ENCODE peak calls at places on chromosome 14, in six cellular contexts. U is GM23248, B is neural progenitor cell, V is astrocyte, I is PC-3, F is K562. C is an unnamed sample.

GRCh38 chr14:76640923-76641395 is 120.3 kb upstream of the VASH1 start:
- DNase-seq in I (no peak), U (no peak), B (no peak), F (no peak), V (no peak), C (no peak)

GRCh38 chr14:103927566-103927965 is 690 bp upstream of the TDRD9 start:
- DNase-seq in V (no peak), U (no peak), I (no peak), B (no peak), F (no peak), C (no peak)

GRCh38 chr14:99566009-99566389 is 38.0 kb downstream of the CCDC85C start:
- DNase-seq in F (no peak), U (no peak), I (peak), V (no peak), B (no peak), C (no peak)

GRCh38 chr14:93133476-93133875 is 17.8 kb upstream of the ITPK1 start:
- DNase-seq in F (no peak), I (peak), V (no peak), U (peak), B (no peak), C (peak)

GRCh38 chr14:81594012-81594411 is 60.4 kb upstream of the SEL1L start:
- DNase-seq in I (no peak), U (no peak), B (peak), V (no peak), F (no peak), C (peak)

GRCh38 chr14:23056257-23056955 is 914 bp downstream of the CDH24 start:
- DNase-seq in I (peak), B (peak), U (peak), V (peak), F (peak), C (peak)

GRCh38 chr14:21419528-21419927 is 35.7 kb upstream of the SUPT16H start:
- DNase-seq in U (no peak), B (no peak), I (no peak), F (no peak), V (no peak), C (no peak)

GRCh38 chr14:84323963-84324362 is 1206.0 kb upstream of the FLRT2 start:
- DNase-seq in F (no peak), I (peak), U (no peak), B (no peak), V (peak), C (no peak)

GRCh38 chr14:52021971-52022600 is 32.7 kb downstream of the RTRAF start:
- DNase-seq in U (no peak), B (no peak), V (no peak), F (no peak), I (no peak), C (no peak)

GRCh38 chr14:87153391-87153790 is 839.6 kb downstream of the GALC start:
- DNase-seq in F (no peak), B (no peak), I (no peak), U (no peak), V (peak), C (no peak)

GRCh38 chr14:32908487-32909084 is 30.1 kb upstream of the NPAS3 start:
- DNase-seq in B (no peak), U (peak), F (no peak), I (peak), V (no peak), C (no peak)

GRCh38 chr14:88986146-88986841 is 161.8 kb downstream of the TTC8 start:
- DNase-seq in V (peak), F (no peak), B (no peak), I (peak), U (peak), C (peak)

GRCh38 chr14:95918466-95918865 is 41.8 kb downstream of the TUNAR start:
- DNase-seq in F (no peak), I (peak), B (peak), U (no peak), V (no peak), C (peak)

GRCh38 chr14:67999290-67999689 is 179.7 kb downstream of the RAD51B start:
- DNase-seq in F (no peak), U (peak), I (peak), B (no peak), V (peak), C (no peak)

GRCh38 chr14:70882771-70883492 is 24.3 kb upstream of the PCNX1 start:
- DNase-seq in I (peak), B (no peak), U (peak), F (no peak), V (peak), C (no peak)

GRCh38 chr14:87217023-87217422 is 776.0 kb downstream of the GALC start:
- DNase-seq in I (no peak), V (no peak), F (no peak), B (no peak), U (no peak), C (peak)

GRCh38 chr14:22358726-22359125 is 230.3 kb downstream of the DAD1 start:
- DNase-seq in U (no peak), I (no peak), B (no peak), F (no peak), V (no peak), C (no peak)

GRCh38 chr14:20194101-20194500 is 3.4 kb downstream of the OR11G2 start:
- DNase-seq in F (no peak), B (no peak), I (no peak), V (no peak), U (no peak), C (no peak)

GRCh38 chr14:59015482-59015881 is 173.0 kb upstream of the DAAM1 start:
- DNase-seq in F (no peak), B (no peak), V (no peak), U (no peak), I (no peak), C (no peak)

GRCh38 chr14:74586681-74587362 is 25.2 kb downstream of the LTBP2 start:
- DNase-seq in B (no peak), I (no peak), F (no peak), V (no peak), U (no peak), C (no peak)

GRCh38 chr14:105420141-105420975 is 731 bp downstream of the MTA1 start:
- DNase-seq in I (no peak), V (no peak), B (no peak), U (no peak), F (peak), C (no peak)

GRCh38 chr14:88625671-88626070 is 62.8 kb downstream of the ZC3H14 start:
- DNase-seq in F (no peak), V (no peak), B (no peak), I (no peak), U (no peak), C (no peak)

GRCh38 chr14:51014625-51015024 is 70.3 kb upstream of the PYGL start:
- DNase-seq in B (no peak), V (no peak), F (no peak), I (peak), U (peak), C (no peak)

GRCh38 chr14:51716610-51717009 is 64.9 kb downstream of the FRMD6 start:
- DNase-seq in I (peak), B (no peak), U (peak), F (no peak), V (peak), C (no peak)

GRCh38 chr14:104442107-104442551 is 137.4 kb upstream of the C14orf180 start:
- DNase-seq in U (no peak), V (no peak), I (no peak), B (no peak), F (no peak), C (no peak)

GRCh38 chr14:21748869-21749303 is 75.3 kb upstream of the OR4E1 start:
- DNase-seq in F (peak), B (peak), V (no peak), I (peak), U (peak), C (peak)

GRCh38 chr14:40119321-40119720 is 687.1 kb upstream of the FBXO33 start:
- DNase-seq in B (no peak), U (peak), F (no peak), I (peak), V (peak), C (no peak)

GRCh38 chr14:61153914-61154545 is 127.1 kb downstream of the TMEM30B start:
- DNase-seq in V (no peak), B (peak), I (no peak), U (no peak), F (no peak), C (no peak)
- H3K4me2 ChIP-seq in V (peak), B (peak), I (no peak), U (no peak), F (no peak), C (no peak)

GRCh38 chr14:60655898-60656754 is 6.8 kb upstream of the SIX1 start:
- DNase-seq in F (no peak), B (peak), V (no peak), I (no peak), U (no peak), C (no peak)
- TF ChIP-seq EZH2 in F (no peak), B (peak), V (no peak), I (no peak), U (no peak), C (peak)

DNA sequence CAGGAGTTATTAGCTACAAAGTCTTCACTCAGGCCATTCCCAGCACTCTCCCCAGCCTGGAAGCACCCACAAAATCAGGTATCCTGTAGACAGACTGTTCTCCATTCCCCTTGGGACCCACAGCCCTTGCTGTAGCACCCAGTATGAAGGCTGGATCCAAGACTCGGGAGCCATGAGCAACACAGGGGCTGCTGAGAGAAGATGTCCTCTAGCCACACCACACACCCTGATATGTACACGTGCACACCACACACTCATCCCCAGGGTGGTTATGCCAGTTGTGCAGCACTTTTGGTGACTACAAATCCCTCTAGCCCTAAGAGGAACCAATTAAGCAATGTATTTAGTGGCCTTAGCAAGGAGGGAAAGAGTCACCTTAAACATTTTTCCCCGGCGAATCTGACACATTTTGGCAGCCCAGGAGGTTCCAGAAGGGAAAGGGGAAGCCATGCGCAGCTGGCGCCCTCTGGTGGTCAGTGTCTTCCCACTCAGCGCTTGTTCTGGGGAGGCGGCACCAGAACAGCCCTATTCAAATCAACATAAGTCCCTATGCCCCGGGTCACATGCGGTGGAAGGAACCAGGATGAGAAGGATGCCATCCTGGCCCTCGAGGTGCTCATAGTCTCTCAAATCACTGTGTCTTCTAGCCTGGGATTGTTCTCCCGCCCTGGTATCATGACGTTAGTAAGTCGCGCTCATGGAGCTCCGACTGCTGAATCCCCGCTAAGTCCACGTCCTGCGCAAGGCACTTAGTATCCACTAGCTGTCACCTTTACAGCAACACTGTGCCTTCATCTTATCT is 96.9 kb downstream of the GCH1 start:
- DNase-seq in B (peak), F (peak), V (peak), U (peak), I (peak), C (peak)
- H3K4me2 ChIP-seq in B (peak), F (peak), V (peak), U (peak), I (peak), C (peak)

GRCh38 chr14:36505892-36506731 is 13.9 kb downstream of the NKX2-1 start:
- DNase-seq in I (no peak), U (no peak), F (no peak), B (peak), V (no peak), C (no peak)

GRCh38 chr14:36503771-36504741 is 16.0 kb downstream of the NKX2-1 start:
- DNase-seq in V (no peak), I (no peak), U (no peak), B (peak), F (no peak), C (peak)

GRCh38 chr14:36505193-36505815 is 14.7 kb downstream of the NKX2-1 start:
- DNase-seq in I (no peak), F (no peak), V (no peak), B (peak), U (no peak), C (peak)

GRCh38 chr14:36502558-36503508 is 17.2 kb downstream of the NKX2-1 start:
- DNase-seq in F (no peak), B (no peak), U (no peak), I (no peak), V (no peak), C (no peak)

GRCh38 chr14:36504805-36505192 is 15.2 kb downstream of the NKX2-1 start:
- DNase-seq in F (no peak), I (no peak), V (no peak), B (peak), U (no peak), C (no peak)
- TF ChIP-seq EZH2 in F (no peak), I (no peak), V (no peak), B (no peak), U (no peak), C (no peak)

GRCh38 chr14:102760485-102761193 is 16.6 kb upstream of the TRAF3 start:
- DNase-seq in V (no peak), U (no peak), I (no peak), F (no peak), B (no peak), C (no peak)
- H3K4me2 ChIP-seq in V (no peak), U (no peak), I (no peak), F (no peak), B (no peak), C (no peak)

DNA sequence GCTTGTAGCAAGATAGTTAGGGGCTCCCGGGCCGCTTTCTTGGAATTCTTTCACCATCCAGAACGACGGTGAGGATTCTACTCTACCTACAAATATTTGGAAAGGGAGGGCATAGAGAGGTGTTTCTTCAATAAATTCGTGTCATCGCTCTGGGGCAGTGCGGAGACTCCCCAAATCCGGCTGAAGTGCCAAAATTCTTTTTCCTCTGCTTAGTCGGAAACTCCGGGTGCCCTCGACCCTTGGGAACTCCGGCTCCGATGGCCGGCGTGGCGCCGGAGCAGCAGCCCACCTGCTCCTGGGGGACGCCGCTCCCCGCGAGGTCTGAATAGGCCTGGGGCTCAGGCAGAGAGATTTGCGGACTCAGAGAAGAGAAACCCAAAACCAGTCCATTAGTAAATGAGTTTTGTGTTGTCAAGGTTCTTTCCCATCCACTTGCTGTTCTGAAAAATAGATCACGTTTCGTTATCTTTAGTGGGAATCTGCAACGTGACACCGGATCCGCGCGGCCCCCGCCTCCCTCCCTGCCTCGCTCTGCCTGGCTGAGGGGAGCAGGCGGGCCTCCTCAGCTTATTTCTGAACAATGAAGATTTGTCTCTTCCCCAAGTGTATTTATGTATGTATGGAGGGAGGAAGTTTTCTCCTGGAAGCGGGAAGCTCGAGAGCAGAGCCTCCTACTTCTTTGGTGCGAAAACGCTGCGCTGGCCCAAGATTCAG is 3.6 kb upstream of the SIX1 start:
- DNase-seq in F (no peak), B (peak), U (no peak), I (no peak), V (no peak), C (no peak)
- TF ChIP-seq EZH2 in F (no peak), B (peak), U (peak), I (no peak), V (peak), C (peak)